ENCODE peak calls at places on chromosomes 4 and X, in four cellular contexts. T is spleen; W is HTR-8/SVneo; R is stimulated activated CD8-positive, alpha-beta memory T cell treated with anti-CD3 and anti-CD28 coated beads, Interleukin-2, amount 100 ng/mL, for 48 hours. F is an unnamed sample.

GRCh38 chrX:1685460-1685859 is 70.6 kb downstream of the ASMT start:
- DNase-seq in T (no peak), W (no peak), R (no peak), F (no peak)

GRCh38 chr4:99462875-99463464 is 27.8 kb upstream of the ADH7 start:
- DNase-seq in T (peak), W (peak), R (no peak), F (peak)

GRCh38 chr4:163395055-163395454 is 51.4 kb downstream of the NPY5R start:
- DNase-seq in T (no peak), W (no peak), R (no peak), F (no peak)

GRCh38 chrX:71533850-71534515 is 1.1 kb downstream of the OGT start:
- DNase-seq in T (peak), W (no peak), R (no peak), F (peak)

GRCh38 chr4:24482871-24483270 is 101.5 kb downstream of the DHX15 start:
- DNase-seq in T (no peak), W (no peak), R (no peak), F (no peak)

GRCh38 chr4:94695389-94695788 is 62.4 kb upstream of the BMPR1B start:
- DNase-seq in T (no peak), W (no peak), R (no peak), F (no peak)

GRCh38 chrX:9846631-9847030 is 60.4 kb downstream of the SHROOM2 start:
- DNase-seq in T (no peak), W (no peak), R (no peak), F (no peak)

GRCh38 chrX:111869639-111870034 is 6.3 kb upstream of the TRPC5OS start:
- DNase-seq in T (no peak), W (peak), R (no peak), F (no peak)